ENCODE peak calls at places on chromosomes 13 and 19, in seven cellular contexts. O is fibroblast of mammary gland; J is posterior cingulate gyrus; X is heart left ventricle; V is NCI-H1092; K is dorsolateral prefrontal cortex; I is CD8-positive, alpha-beta T cell. U is an unnamed sample.

GRCh38 chr13:97353927-97354326 is 80.0 kb upstream of the RAP2A start:
- DNase-seq in X (no peak), K (no peak), I (no peak), J (no peak), V (no peak), O (peak), U (no peak)

GRCh38 chr13:100828226-100828625 is 153.6 kb upstream of the TMTC4 start:
- DNase-seq in I (no peak), O (no peak), K (no peak), J (no peak), X (no peak), V (peak), U (peak)

GRCh38 chr13:29465741-29466293 is 129.7 kb downstream of the SLC7A1 start:
- DNase-seq in X (peak), V (no peak), K (no peak), J (no peak), I (no peak), O (peak), U (no peak)

GRCh38 chr19:2558543-2558942 is 82.6 kb downstream of the GADD45B start:
- DNase-seq in I (no peak), O (no peak), X (no peak), K (no peak), V (no peak), J (no peak), U (no peak)

GRCh38 chr13:99268822-99269221 is 10.6 kb upstream of the GPR18 start:
- DNase-seq in X (no peak), I (no peak), O (no peak), V (no peak), J (no peak), K (no peak), U (no peak)

GRCh38 chr13:80341771-80342271 is 895 bp upstream of the SPRY2 start:
- DNase-seq in X (peak), K (peak), O (peak), V (peak), I (no peak), J (peak), U (peak)

GRCh38 chr13:80214521-80214941 is 126.4 kb downstream of the SPRY2 start:
- DNase-seq in I (no peak), V (no peak), X (no peak), K (no peak), O (no peak), J (no peak), U (no peak)

GRCh38 chr19:2266183-2266993 is 10.2 kb upstream of the JSRP1 start:
- DNase-seq in V (peak), X (peak), O (peak), I (no peak), K (peak), J (peak), U (no peak)

GRCh38 chr19:43229315-43229714 is 23.9 kb upstream of the PSG4 start:
- DNase-seq in O (no peak), I (no peak), K (no peak), J (no peak), V (no peak), X (no peak), U (no peak)

GRCh38 chr19:55699221-55699620 is 24.2 kb downstream of the EPN1 start:
- DNase-seq in K (no peak), X (peak), V (no peak), J (peak), I (no peak), O (no peak), U (no peak)

GRCh38 chr13:30905932-30906383 is at the start of gene MEDAG:
- DNase-seq in O (peak), I (no peak), X (peak), J (no peak), V (no peak), K (no peak), U (no peak)

GRCh38 chr13:59236309-59236939 is 927.3 kb downstream of the DIAPH3 start:
- DNase-seq in I (no peak), K (no peak), X (no peak), O (no peak), V (no peak), J (no peak), U (peak)

GRCh38 chr13:52849727-52850395 is 1.4 kb upstream of the PCDH8 start:
- DNase-seq in I (no peak), V (peak), K (no peak), J (peak), O (no peak), X (no peak), U (peak)

GRCh38 chr13:112442483-112443090 is 66.4 kb downstream of the SPACA7 start:
- DNase-seq in O (no peak), K (no peak), I (peak), V (no peak), J (peak), X (no peak), U (peak)

GRCh38 chr13:62482351-62482750 is 1066.7 kb upstream of the PCDH20 start:
- DNase-seq in O (no peak), V (peak), X (no peak), I (no peak), K (no peak), J (no peak), U (no peak)

GRCh38 chr19:29704562-29705558 is 10.2 kb downstream of the C19orf12 start:
- DNase-seq in V (no peak), J (peak), K (no peak), I (no peak), X (no peak), O (no peak), U (no peak)

GRCh38 chr13:22047082-22047784 is 376.4 kb downstream of the FGF9 start:
- DNase-seq in I (no peak), J (no peak), K (no peak), V (no peak), X (no peak), O (no peak), U (no peak)

GRCh38 chr19:39908803-39909202 is 25.6 kb downstream of the FCGBP start:
- DNase-seq in K (no peak), O (no peak), J (no peak), X (no peak), V (no peak), I (no peak), U (no peak)

GRCh38 chr19:31317098-31317497 is 32.1 kb downstream of the TSHZ3 start:
- DNase-seq in X (no peak), V (no peak), I (no peak), K (no peak), O (no peak), J (no peak), U (no peak)

GRCh38 chr13:70792121-70792520 is 683.9 kb upstream of the KLHL1 start:
- DNase-seq in I (no peak), O (no peak), K (no peak), J (no peak), V (no peak), X (no peak), U (no peak)

GRCh38 chr19:13983213-13983889 is 22.8 kb downstream of the RFX1 start:
- DNase-seq in J (peak), X (no peak), O (no peak), I (peak), V (no peak), K (no peak), U (no peak)

GRCh38 chr19:6723738-6724137 is 3.3 kb upstream of the C3 start:
- DNase-seq in I (no peak), X (no peak), V (no peak), O (no peak), J (no peak), K (no peak), U (no peak)

GRCh38 chr19:21482863-21483276 is 22.5 kb upstream of the ZNF429 start:
- DNase-seq in V (no peak), I (peak), J (no peak), K (no peak), X (peak), O (peak), U (no peak)

GRCh38 chr13:59865398-59865797 is 298.3 kb downstream of the DIAPH3 start:
- DNase-seq in J (no peak), I (no peak), X (no peak), O (no peak), V (no peak), K (no peak), U (no peak)

GRCh38 chr19:51688665-51689571 is 4.2 kb upstream of the SPACA6 start:
- DNase-seq in K (peak), J (peak), I (no peak), O (peak), V (peak), X (peak), U (no peak)

GRCh38 chr13:40619479-40619814 is 47.0 kb downstream of the FOXO1 start:
- DNase-seq in O (no peak), J (no peak), X (no peak), K (no peak), I (no peak), V (no peak), U (no peak)

GRCh38 chr13:33182729-33183128 is 102.8 kb downstream of the STARD13 start:
- DNase-seq in V (no peak), X (no peak), I (no peak), O (no peak), K (no peak), J (no peak), U (peak)

GRCh38 chr19:35501684-35502083 is 11.4 kb upstream of the KRTDAP start:
- DNase-seq in O (peak), X (no peak), K (peak), I (no peak), V (no peak), J (peak), U (no peak)

GRCh38 chr13:112056739-112057433 is 10.1 kb upstream of the SOX1 start:
- DNase-seq in J (no peak), V (peak), X (no peak), O (no peak), I (no peak), K (no peak), U (no peak)

GRCh38 chr13:32187651-32188050 is 127.5 kb downstream of the ZAR1L start:
- DNase-seq in V (no peak), O (no peak), J (no peak), K (no peak), I (no peak), X (no peak), U (no peak)